ENCODE peak calls at places on chromosomes 7 and 10, in seven cellular contexts. One of them, this sample, is unnamed.

GRCh38 chr7:151756076-151756731 is 120.7 kb downstream of the PRKAG2 start:
- DNase-seq in lower leg skin: no peak
- DNase-seq in body of pancreas: no peak
- DNase-seq in tibial nerve: no peak
- DNase-seq in right lobe of liver: no peak
- DNase-seq in heart left ventricle: peak
- DNase-seq in stomach: no peak
- DNase-seq in this sample: peak

GRCh38 chr10:43234471-43235041 is 32.3 kb downstream of the RASGEF1A start:
- DNase-seq in lower leg skin: peak
- DNase-seq in body of pancreas: peak
- DNase-seq in tibial nerve: no peak
- DNase-seq in right lobe of liver: peak
- DNase-seq in heart left ventricle: no peak
- DNase-seq in stomach: no peak
- DNase-seq in this sample: no peak

GRCh38 chr7:29265208-29265923 is 70.8 kb downstream of the CHN2 start:
- DNase-seq in lower leg skin: no peak
- DNase-seq in body of pancreas: peak
- DNase-seq in tibial nerve: peak
- DNase-seq in right lobe of liver: no peak
- DNase-seq in heart left ventricle: no peak
- DNase-seq in stomach: no peak
- DNase-seq in this sample: no peak

GRCh38 chr7:136405931-136406777 is 429.0 kb upstream of the MTPN start:
- DNase-seq in lower leg skin: no peak
- DNase-seq in body of pancreas: peak
- DNase-seq in tibial nerve: peak
- DNase-seq in right lobe of liver: peak
- DNase-seq in heart left ventricle: peak
- DNase-seq in stomach: peak
- DNase-seq in this sample: peak

GRCh38 chr10:9951481-9952257 is 1066.0 kb upstream of the CELF2 start:
- DNase-seq in lower leg skin: no peak
- DNase-seq in body of pancreas: no peak
- DNase-seq in tibial nerve: no peak
- DNase-seq in right lobe of liver: no peak
- DNase-seq in heart left ventricle: no peak
- DNase-seq in stomach: no peak
- DNase-seq in this sample: no peak

GRCh38 chr7:1714583-1715330 is 44.7 kb downstream of the ELFN1 start:
- DNase-seq in lower leg skin: no peak
- DNase-seq in body of pancreas: no peak
- DNase-seq in tibial nerve: no peak
- DNase-seq in right lobe of liver: no peak
- DNase-seq in heart left ventricle: no peak
- DNase-seq in stomach: no peak
- DNase-seq in this sample: no peak

GRCh38 chr7:106239406-106239805 is 45.4 kb downstream of the NAMPT start:
- DNase-seq in lower leg skin: no peak
- DNase-seq in body of pancreas: no peak
- DNase-seq in tibial nerve: no peak
- DNase-seq in right lobe of liver: peak
- DNase-seq in heart left ventricle: peak
- DNase-seq in stomach: peak
- DNase-seq in this sample: no peak

GRCh38 chr10:129744134-129744895 is 219.8 kb downstream of the EBF3 start:
- DNase-seq in lower leg skin: peak
- DNase-seq in body of pancreas: no peak
- DNase-seq in tibial nerve: no peak
- DNase-seq in right lobe of liver: peak
- DNase-seq in heart left ventricle: no peak
- DNase-seq in stomach: peak
- DNase-seq in this sample: no peak

GRCh38 chr7:99109108-99110051 is 34.5 kb downstream of the SMURF1 start:
- DNase-seq in lower leg skin: no peak
- DNase-seq in body of pancreas: no peak
- DNase-seq in tibial nerve: no peak
- DNase-seq in right lobe of liver: no peak
- DNase-seq in heart left ventricle: peak
- DNase-seq in stomach: no peak
- DNase-seq in this sample: no peak

GRCh38 chr10:132654708-132655661 is 117.4 kb downstream of the INPP5A start:
- DNase-seq in lower leg skin: no peak
- DNase-seq in body of pancreas: peak
- DNase-seq in tibial nerve: peak
- DNase-seq in right lobe of liver: no peak
- DNase-seq in heart left ventricle: peak
- DNase-seq in stomach: peak
- DNase-seq in this sample: peak

GRCh38 chr7:151524845-151525244 is 5.2 kb upstream of the RHEB start:
- DNase-seq in lower leg skin: no peak
- DNase-seq in body of pancreas: no peak
- DNase-seq in tibial nerve: no peak
- DNase-seq in right lobe of liver: no peak
- DNase-seq in heart left ventricle: no peak
- DNase-seq in stomach: no peak
- DNase-seq in this sample: no peak

GRCh38 chr10:100697070-100697469 is 48.3 kb upstream of the PAX2 start:
- DNase-seq in lower leg skin: no peak
- DNase-seq in body of pancreas: peak
- DNase-seq in tibial nerve: no peak
- DNase-seq in right lobe of liver: no peak
- DNase-seq in heart left ventricle: no peak
- DNase-seq in stomach: peak
- DNase-seq in this sample: no peak

GRCh38 chr10:105675333-105675732 is 1034.2 kb downstream of the SORCS3 start:
- DNase-seq in lower leg skin: no peak
- DNase-seq in body of pancreas: no peak
- DNase-seq in tibial nerve: no peak
- DNase-seq in right lobe of liver: no peak
- DNase-seq in heart left ventricle: no peak
- DNase-seq in stomach: no peak
- DNase-seq in this sample: no peak

GRCh38 chr7:63057265-63057664 is 941.4 kb upstream of the ZNF722 start:
- DNase-seq in lower leg skin: peak
- DNase-seq in body of pancreas: no peak
- DNase-seq in tibial nerve: no peak
- DNase-seq in right lobe of liver: peak
- DNase-seq in heart left ventricle: no peak
- DNase-seq in stomach: no peak
- DNase-seq in this sample: no peak

GRCh38 chr7:64889686-64890162 is 13.3 kb upstream of the ZNF273 start:
- DNase-seq in lower leg skin: peak
- DNase-seq in body of pancreas: no peak
- DNase-seq in tibial nerve: no peak
- DNase-seq in right lobe of liver: no peak
- DNase-seq in heart left ventricle: no peak
- DNase-seq in stomach: no peak
- DNase-seq in this sample: no peak

GRCh38 chr10:91689731-91690168 is 56.9 kb upstream of the PPP1R3C start:
- DNase-seq in lower leg skin: no peak
- DNase-seq in body of pancreas: no peak
- DNase-seq in tibial nerve: peak
- DNase-seq in right lobe of liver: no peak
- DNase-seq in heart left ventricle: peak
- DNase-seq in stomach: no peak
- DNase-seq in this sample: peak

GRCh38 chr10:74056081-74056818 is 58.3 kb downstream of the VCL start:
- DNase-seq in lower leg skin: no peak
- DNase-seq in body of pancreas: peak
- DNase-seq in tibial nerve: no peak
- DNase-seq in right lobe of liver: no peak
- DNase-seq in heart left ventricle: no peak
- DNase-seq in stomach: no peak
- DNase-seq in this sample: no peak

GRCh38 chr7:128731184-128731583 is 8.0 kb upstream of the CALU start:
- DNase-seq in lower leg skin: no peak
- DNase-seq in body of pancreas: no peak
- DNase-seq in tibial nerve: no peak
- DNase-seq in right lobe of liver: no peak
- DNase-seq in heart left ventricle: no peak
- DNase-seq in stomach: no peak
- DNase-seq in this sample: no peak

GRCh38 chr10:55631071-55631654 is 729.9 kb downstream of the ZWINT start:
- DNase-seq in lower leg skin: peak
- DNase-seq in body of pancreas: peak
- DNase-seq in tibial nerve: no peak
- DNase-seq in right lobe of liver: peak
- DNase-seq in heart left ventricle: peak
- DNase-seq in stomach: peak
- DNase-seq in this sample: no peak

GRCh38 chr7:115679976-115680375 is 350.6 kb downstream of the TFEC start:
- DNase-seq in lower leg skin: no peak
- DNase-seq in body of pancreas: peak
- DNase-seq in tibial nerve: no peak
- DNase-seq in right lobe of liver: no peak
- DNase-seq in heart left ventricle: no peak
- DNase-seq in stomach: no peak
- DNase-seq in this sample: peak
- TF ChIP-seq CTCF in lower leg skin: no peak
- TF ChIP-seq CTCF in body of pancreas: peak
- TF ChIP-seq CTCF in tibial nerve: no peak
- TF ChIP-seq CTCF in right lobe of liver: peak
- TF ChIP-seq CTCF in heart left ventricle: peak
- TF ChIP-seq CTCF in stomach: no peak
- TF ChIP-seq CTCF in this sample: peak

GRCh38 chr7:43659549-43659896 is 69.8 kb downstream of the COA1 start:
- DNase-seq in lower leg skin: no peak
- DNase-seq in body of pancreas: no peak
- DNase-seq in tibial nerve: no peak
- DNase-seq in right lobe of liver: no peak
- DNase-seq in heart left ventricle: no peak
- DNase-seq in stomach: no peak
- DNase-seq in this sample: no peak

GRCh38 chr7:43658718-43659548 is 70.4 kb downstream of the COA1 start:
- DNase-seq in lower leg skin: no peak
- DNase-seq in body of pancreas: no peak
- DNase-seq in tibial nerve: no peak
- DNase-seq in right lobe of liver: no peak
- DNase-seq in heart left ventricle: no peak
- DNase-seq in stomach: no peak
- DNase-seq in this sample: no peak

GRCh38 chr7:43653891-43654504 is 71.1 kb downstream of the STK17A start:
- DNase-seq in lower leg skin: no peak
- DNase-seq in body of pancreas: no peak
- DNase-seq in tibial nerve: no peak
- DNase-seq in right lobe of liver: no peak
- DNase-seq in heart left ventricle: no peak
- DNase-seq in stomach: no peak
- DNase-seq in this sample: no peak

GRCh38 chr7:43655584-43655983 is 72.7 kb downstream of the STK17A start:
- DNase-seq in lower leg skin: no peak
- DNase-seq in body of pancreas: no peak
- DNase-seq in tibial nerve: no peak
- DNase-seq in right lobe of liver: no peak
- DNase-seq in heart left ventricle: no peak
- DNase-seq in stomach: no peak
- DNase-seq in this sample: no peak

DNA sequence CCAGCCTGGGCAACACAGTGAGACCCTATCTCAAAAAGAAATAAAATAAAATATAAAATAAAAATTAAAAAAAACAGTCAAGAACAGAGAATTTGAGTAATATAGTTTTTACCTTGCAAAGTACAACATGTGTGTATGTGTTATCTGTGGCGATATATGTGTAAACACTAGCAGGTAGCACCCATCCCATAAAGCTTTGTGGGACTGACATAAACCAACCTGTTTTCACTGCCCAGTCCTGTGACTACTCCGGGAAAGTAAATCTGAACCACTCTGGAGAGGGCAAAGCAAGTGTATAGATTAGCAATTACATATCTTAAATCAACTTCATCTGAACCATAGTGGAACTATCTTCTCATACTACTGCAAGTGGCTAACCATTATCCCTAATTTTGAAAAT is 72.3 kb downstream of the COA1 start:
- DNase-seq in lower leg skin: no peak
- DNase-seq in body of pancreas: no peak
- DNase-seq in tibial nerve: no peak
- DNase-seq in right lobe of liver: no peak
- DNase-seq in heart left ventricle: no peak
- DNase-seq in stomach: no peak
- DNase-seq in this sample: no peak
- H3K4me3 ChIP-seq in lower leg skin: no peak
- H3K4me3 ChIP-seq in body of pancreas: no peak
- H3K4me3 ChIP-seq in tibial nerve: no peak
- H3K4me3 ChIP-seq in right lobe of liver: no peak
- H3K4me3 ChIP-seq in heart left ventricle: no peak
- H3K4me3 ChIP-seq in stomach: no peak
- H3K4me3 ChIP-seq in this sample: no peak

GRCh38 chr10:117137031-117137910 is 799 bp downstream of the VAX1 start:
- DNase-seq in lower leg skin: no peak
- DNase-seq in body of pancreas: no peak
- DNase-seq in tibial nerve: no peak
- DNase-seq in right lobe of liver: no peak
- DNase-seq in heart left ventricle: peak
- DNase-seq in stomach: no peak
- DNase-seq in this sample: no peak
- TF ChIP-seq POLR2A in lower leg skin: no peak
- TF ChIP-seq POLR2A in body of pancreas: no peak
- TF ChIP-seq POLR2A in tibial nerve: no peak
- TF ChIP-seq POLR2A in right lobe of liver: no peak
- TF ChIP-seq POLR2A in heart left ventricle: no peak
- TF ChIP-seq POLR2A in stomach: no peak
- TF ChIP-seq POLR2A in this sample: no peak

GRCh38 chr10:113993489-113993932 is 50.2 kb upstream of the ADRB1 start:
- DNase-seq in lower leg skin: no peak
- DNase-seq in body of pancreas: no peak
- DNase-seq in tibial nerve: peak
- DNase-seq in right lobe of liver: no peak
- DNase-seq in heart left ventricle: peak
- DNase-seq in stomach: no peak
- DNase-seq in this sample: no peak
- TF ChIP-seq CTCF in lower leg skin: no peak
- TF ChIP-seq CTCF in body of pancreas: no peak
- TF ChIP-seq CTCF in tibial nerve: no peak
- TF ChIP-seq CTCF in right lobe of liver: no peak
- TF ChIP-seq CTCF in heart left ventricle: peak
- TF ChIP-seq CTCF in stomach: no peak
- TF ChIP-seq CTCF in this sample: no peak

This sample was measured in NB4.